ENCODE peak calls at places on chromosomes 16 and 17, in five cellular contexts. X, K, M, N and V are unnamed samples.

GRCh38 chr17:16352303-16352837 is 899 bp downstream of the CENPV start:
- DNase-seq in X (peak; percentile 61), K (peak; percentile 88), M (peak; percentile 83), N (no peak), V (peak; percentile 76)

GRCh38 chr17:62678214-62678919 is 50.9 kb downstream of the MRC2 start:
- DNase-seq in X (no peak), K (no peak), M (no peak), N (no peak), V (no peak)

GRCh38 chr16:65658339-65659275 is 536.7 kb upstream of the CDH11 start:
- DNase-seq in X (no peak), K (no peak), M (no peak), N (peak; percentile 35), V (no peak)

GRCh38 chr16:13961099-13961811 is 41.3 kb downstream of the ERCC4 start:
- DNase-seq in X (no peak), K (peak; percentile 10), M (peak; percentile 92), N (no peak), V (no peak)

GRCh38 chr17:59890720-59891119 is 2.0 kb downstream of the TUBD1 start:
- DNase-seq in X (no peak), K (no peak), M (no peak), N (no peak), V (no peak)

GRCh38 chr16:67944690-67945391 is 921 bp upstream of the LCAT start:
- DNase-seq in X (no peak), K (no peak), M (no peak), N (no peak), V (no peak)

GRCh38 chr17:65514082-65514481 is 47.4 kb downstream of the AXIN2 start:
- DNase-seq in X (peak; percentile 63), K (no peak), M (no peak), N (no peak), V (no peak)

GRCh38 chr17:74539281-74539820 is 6.6 kb downstream of the CD300C start:
- DNase-seq in X (no peak), K (no peak), M (no peak), N (no peak), V (no peak)

GRCh38 chr17:13346081-13346533 is 255.6 kb downstream of the HS3ST3A1 start:
- DNase-seq in X (no peak), K (no peak), M (no peak), N (no peak), V (peak; percentile 71)

GRCh38 chr16:17470871-17471744 is at the start of gene XYLT1:
- DNase-seq in X (peak; percentile 74), K (peak; percentile 56), M (peak; percentile 55), N (peak; percentile 76), V (peak; percentile 71)

GRCh38 chr16:74455619-74456289 is 34.5 kb upstream of the CLEC18B start:
- DNase-seq in X (no peak), K (no peak), M (no peak), N (no peak), V (no peak)

GRCh38 chr17:33091271-33091670 is 99.6 kb downstream of the SPACA3 start:
- DNase-seq in X (no peak), K (no peak), M (no peak), N (no peak), V (no peak)

GRCh38 chr17:17084941-17085340 is 42.7 kb downstream of the MPRIP start:
- DNase-seq in X (no peak), K (no peak), M (no peak), N (peak; percentile 2), V (no peak)